ENCODE peak calls at places on chromosomes 11 and 22, in nine cellular contexts. S, W, O, A, Q, J, Y, B and R are unnamed samples.

GRCh38 chr11:108117746-108118371 is 3.5 kb upstream of the ACAT1 start:
- DNase-seq in S (peak), W (no peak), O (peak), A (no peak), Q (peak), J (peak), Y (peak), B (peak), R (peak)

GRCh38 chr11:83278351-83278750 is 7.8 kb downstream of the CCDC90B start:
- DNase-seq in S (no peak), W (no peak), O (no peak), A (no peak), Q (no peak), J (no peak), Y (no peak), B (no peak), R (no peak)

GRCh38 chr11:111870113-111870512 is 1.3 kb downstream of the ALG9 start:
- DNase-seq in S (no peak), W (no peak), O (no peak), A (no peak), Q (no peak), J (no peak), Y (no peak), B (peak), R (no peak)

GRCh38 chr11:35111171-35112055 is 27.6 kb upstream of the CD44 start:
- DNase-seq in S (no peak), W (no peak), O (no peak), A (no peak), Q (peak), J (no peak), Y (no peak), B (no peak), R (peak)

GRCh38 chr22:29208879-29209623 is 3.4 kb downstream of the EMID1 start:
- DNase-seq in S (no peak), W (no peak), O (peak), A (no peak), Q (no peak), J (no peak), Y (no peak), B (no peak), R (no peak)

GRCh38 chr11:44217432-44217831 is 92.5 kb downstream of the ALX4 start:
- DNase-seq in S (no peak), W (no peak), O (no peak), A (no peak), Q (no peak), J (no peak), Y (no peak), B (no peak), R (no peak)

GRCh38 chr11:3014314-3014938 is 22.3 kb upstream of the NAP1L4 start:
- DNase-seq in S (no peak), W (peak), O (no peak), A (peak), Q (no peak), J (no peak), Y (no peak), B (no peak), R (peak)

GRCh38 chr11:12137938-12138731 is 27.7 kb downstream of the MICAL2 start:
- DNase-seq in S (no peak), W (no peak), O (no peak), A (no peak), Q (no peak), J (no peak), Y (no peak), B (no peak), R (no peak)

GRCh38 chr11:62171261-62171723 is 18.7 kb upstream of the SCGB1D1 start:
- DNase-seq in S (peak), W (peak), O (peak), A (peak), Q (peak), J (peak), Y (peak), B (peak), R (peak)

GRCh38 chr22:46056169-46057041 is 79.4 kb upstream of the WNT7B start:
- DNase-seq in S (no peak), W (no peak), O (peak), A (peak), Q (no peak), J (no peak), Y (no peak), B (no peak), R (no peak)

GRCh38 chr11:7530013-7530412 is 16.2 kb downstream of the PPFIBP2 start:
- DNase-seq in S (no peak), W (no peak), O (no peak), A (no peak), Q (no peak), J (no peak), Y (no peak), B (no peak), R (no peak)

GRCh38 chr11:15097411-15097810 is 17.3 kb upstream of the INSC start:
- DNase-seq in S (no peak), W (no peak), O (no peak), A (no peak), Q (no peak), J (no peak), Y (no peak), B (no peak), R (no peak)

GRCh38 chr22:20867179-20868099 is 8.6 kb downstream of the SNAP29 start:
- DNase-seq in S (no peak), W (no peak), O (peak), A (no peak), Q (no peak), J (no peak), Y (no peak), B (peak), R (peak)

GRCh38 chr11:6646631-6647281 is 8.9 kb downstream of the DCHS1 start:
- DNase-seq in S (peak), W (no peak), O (peak), A (peak), Q (peak), J (peak), Y (no peak), B (no peak), R (peak)